ENCODE peak calls at places on chromosome 18, in six cellular contexts. W, Z, V, I, N and E are unnamed samples.

GRCh38 chr18:9720327-9720726 is 12.2 kb downstream of the RAB31 start:
- DNase-seq in W (no peak), Z (no peak), V (no peak), I (no peak), N (no peak), E (no peak)

GRCh38 chr18:21134895-21135294 is 23.3 kb upstream of the ROCK1 start:
- DNase-seq in W (no peak), Z (no peak), V (peak; percentile 7), I (no peak), N (no peak), E (no peak)

GRCh38 chr18:12079504-12080237 is 14.0 kb upstream of the ANKRD62 start:
- DNase-seq in W (no peak), Z (no peak), V (peak; percentile 30), I (no peak), N (no peak), E (no peak)

GRCh38 chr18:45320724-45321123 is 294.6 kb upstream of the SLC14A2 start:
- DNase-seq in W (peak; percentile 63), Z (no peak), V (no peak), I (no peak), N (peak; percentile 19), E (no peak)

GRCh38 chr18:58785171-58785805 is 79.4 kb upstream of the ZNF532 start:
- DNase-seq in W (peak; percentile 93), Z (no peak), V (peak; percentile 88), I (peak; percentile 49), N (peak; percentile 88), E (peak; percentile 56)

GRCh38 chr18:9741821-9742541 is 33.9 kb downstream of the RAB31 start:
- DNase-seq in W (peak; percentile 91), Z (no peak), V (no peak), I (peak; percentile 33), N (peak; percentile 85), E (peak; percentile 81)

GRCh38 chr18:12398625-12399024 is 9.1 kb upstream of the PRELID3A start:
- DNase-seq in W (no peak), Z (no peak), V (no peak), I (no peak), N (no peak), E (no peak)

GRCh38 chr18:71784777-71785176 is 759.4 kb downstream of the CBLN2 start:
- DNase-seq in W (peak; percentile 25), Z (no peak), V (no peak), I (no peak), N (no peak), E (no peak)

GRCh38 chr18:36672437-36673344 is 156.1 kb downstream of the TPGS2 start:
- DNase-seq in W (no peak), Z (no peak), V (peak; percentile 67), I (no peak), N (peak; percentile 45), E (no peak)

GRCh38 chr18:43277164-43277600 is at the start of gene SYT4:
- DNase-seq in W (peak; percentile 96), Z (peak; percentile 69), V (peak; percentile 7), I (peak; percentile 66), N (peak; percentile 78), E (peak; percentile 91)

GRCh38 chr18:74331404-74331803 is 15.8 kb downstream of the C18orf63 start:
- DNase-seq in W (peak; percentile 53), Z (no peak), V (peak; percentile 51), I (no peak), N (peak; percentile 54), E (no peak)

GRCh38 chr18:78727877-78728276 is 251.7 kb upstream of the SALL3 start:
- DNase-seq in W (no peak), Z (no peak), V (no peak), I (no peak), N (no peak), E (peak; percentile 10)

GRCh38 chr18:78510636-78511035 is 469.0 kb upstream of the SALL3 start:
- DNase-seq in W (no peak), Z (no peak), V (no peak), I (no peak), N (no peak), E (no peak)

GRCh38 chr18:62101236-62101635 is 85.6 kb downstream of the PIGN start:
- DNase-seq in W (no peak), Z (no peak), V (peak; percentile 61), I (no peak), N (no peak), E (no peak)

GRCh38 chr18:43830303-43830702 is 553.0 kb upstream of the SYT4 start:
- DNase-seq in W (no peak), Z (no peak), V (no peak), I (no peak), N (no peak), E (no peak)

GRCh38 chr18:55321268-55322175 is 266.5 kb downstream of the TCF4 start:
- DNase-seq in W (peak; percentile 93), Z (peak; percentile 78), V (peak; percentile 89), I (no peak), N (peak; percentile 93), E (peak; percentile 85)

GRCh38 chr18:76494181-76494540 is 881 bp downstream of the ZNF516 start:
- DNase-seq in W (peak; percentile 42), Z (peak; percentile 50), V (peak; percentile 43), I (no peak), N (peak; percentile 64), E (no peak)

GRCh38 chr18:76494541-76495403 is at the start of gene ZNF516:
- DNase-seq in W (peak; percentile 49), Z (peak; percentile 65), V (peak; percentile 34), I (no peak), N (peak; percentile 64), E (no peak)

GRCh38 chr18:76498064-76498463 is 3.0 kb upstream of the ZNF516 start:
- DNase-seq in W (no peak), Z (no peak), V (no peak), I (no peak), N (no peak), E (no peak)

GRCh38 chr18:76495435-76496199 is 575 bp upstream of the ZNF516 start:
- DNase-seq in W (peak; percentile 71), Z (peak; percentile 70), V (peak; percentile 65), I (no peak), N (peak; percentile 75), E (peak; percentile 70)

DNA sequence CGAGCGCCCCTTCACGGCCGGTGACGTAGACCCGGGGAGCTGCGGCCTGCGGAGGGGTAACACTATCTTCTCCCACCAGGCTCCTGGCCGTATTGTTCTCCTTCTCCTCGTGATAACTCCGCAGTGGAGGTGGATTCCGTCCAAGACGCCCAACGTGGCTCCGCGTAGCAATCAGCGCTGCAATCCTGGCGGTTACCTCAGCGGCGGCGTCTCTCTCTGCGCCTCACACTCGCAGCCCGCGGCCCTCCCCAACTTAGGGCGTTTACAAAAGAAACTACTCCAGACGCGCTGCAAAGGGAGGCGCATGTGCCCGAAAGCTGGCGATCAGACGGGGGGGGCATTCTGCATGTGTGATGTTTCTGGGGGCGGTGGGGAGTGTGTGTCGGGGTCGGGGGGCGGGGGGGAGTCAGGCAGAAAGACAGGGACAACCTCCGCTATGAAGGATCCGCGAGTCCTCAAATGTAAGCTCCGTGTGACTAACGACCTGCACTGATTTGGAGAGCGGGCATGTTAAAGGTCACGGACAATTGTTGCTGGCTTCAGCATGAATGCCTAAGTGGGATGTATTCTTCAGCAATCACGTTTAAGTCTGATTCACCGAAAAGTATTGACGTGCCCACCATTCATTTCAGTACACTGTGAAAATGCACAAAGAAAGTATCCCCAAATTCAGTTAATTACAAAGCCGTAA is 1.3 kb upstream of the ZNF516 start:
- DNase-seq in W (peak; percentile 79), Z (peak; percentile 70), V (peak; percentile 74), I (no peak), N (peak; percentile 79), E (peak; percentile 76)
- H4K8ac ChIP-seq in W (no peak overlapping the region), Z (no peak overlapping the region), V (peak overlapping the region; percentile 88), I (no peak overlapping the region), N (peak overlapping the region; percentile 83), E (no peak overlapping the region)

DNA sequence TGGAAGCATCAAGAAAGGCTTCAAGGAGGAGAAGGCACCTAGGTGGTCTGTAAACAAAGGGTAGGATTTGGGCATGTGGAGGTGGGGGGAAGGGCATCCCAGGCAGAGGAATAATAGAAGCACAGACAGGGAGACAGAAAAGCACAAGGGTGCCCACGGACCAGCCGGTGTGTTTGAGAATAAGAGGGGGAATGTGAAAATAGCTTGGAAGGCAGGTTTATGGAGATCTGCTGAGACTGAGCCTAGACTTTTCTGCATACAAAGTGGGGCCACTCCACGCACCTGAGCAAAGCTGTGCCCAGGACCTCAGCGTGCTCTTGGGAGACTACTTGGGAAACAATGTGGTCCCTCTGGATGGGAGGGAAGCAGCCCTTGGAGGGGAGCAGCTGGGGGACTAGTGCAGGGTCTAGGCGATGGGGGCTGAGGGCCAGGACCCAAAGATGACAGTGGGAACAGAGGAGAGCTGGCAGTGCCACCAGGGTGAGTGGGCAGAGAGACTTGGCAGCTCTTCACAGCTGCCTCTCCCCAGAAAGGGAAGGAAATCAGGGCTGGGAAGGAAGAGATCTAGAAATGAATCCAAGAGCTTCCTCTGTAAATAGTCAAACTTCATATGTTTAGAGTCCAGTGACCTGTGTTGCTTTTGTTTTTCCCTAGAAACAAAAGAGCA is 110.6 kb upstream of the SMAD7 start:
- DNase-seq in W (no peak), Z (no peak), V (no peak), I (no peak), N (no peak), E (no peak)
- H3K4me2 ChIP-seq in W (no peak overlapping the region), Z (no peak overlapping the region), V (no peak overlapping the region), I (no peak overlapping the region), N (no peak overlapping the region), E (no peak overlapping the region)

GRCh38 chr18:24136967-24137373 is 1.9 kb upstream of the CABYR start:
- DNase-seq in W (peak; percentile 55), Z (no peak), V (peak; percentile 62), I (no peak), N (peak; percentile 53), E (no peak)

GRCh38 chr18:24142376-24142775 is 3.5 kb downstream of the CABYR start:
- DNase-seq in W (no peak), Z (no peak), V (no peak), I (no peak), N (no peak), E (no peak)

GRCh38 chr18:24140697-24141096 is 1.8 kb downstream of the CABYR start:
- DNase-seq in W (no peak), Z (no peak), V (no peak), I (no peak), N (no peak), E (no peak)

GRCh38 chr18:24138281-24138883 is 480 bp upstream of the CABYR start:
- DNase-seq in W (no peak), Z (no peak), V (no peak), I (no peak), N (no peak), E (no peak)

GRCh38 chr18:24138884-24139616 is at the start of gene CABYR:
- DNase-seq in W (peak; percentile 96), Z (peak; percentile 79), V (peak; percentile 86), I (peak; percentile 93), N (peak; percentile 90), E (peak; percentile 95)
- H4K8ac ChIP-seq in W (no peak within 1 kb of the TSS), Z (no peak within 1 kb of the TSS), V (peak within 1 kb of the TSS; percentile 51), I (peak within 1 kb of the TSS; percentile 1), N (peak within 1 kb of the TSS; percentile 84), E (no peak within 1 kb of the TSS)

GRCh38 chr18:8366070-8366469 is 243.2 kb upstream of the RAB12 start:
- DNase-seq in W (no peak), Z (no peak), V (no peak), I (no peak), N (no peak), E (no peak)

GRCh38 chr18:8366656-8367055 is 242.6 kb upstream of the RAB12 start:
- DNase-seq in W (no peak), Z (no peak), V (no peak), I (no peak), N (no peak), E (peak; percentile 50)

GRCh38 chr18:8365528-8365927 is 243.7 kb upstream of the RAB12 start:
- DNase-seq in W (peak; percentile 43), Z (no peak), V (no peak), I (no peak), N (no peak), E (no peak)

GRCh38 chr18:8368490-8369217 is 240.6 kb upstream of the RAB12 start:
- DNase-seq in W (no peak), Z (no peak), V (peak; percentile 49), I (no peak), N (no peak), E (no peak)

GRCh38 chr18:8367217-8367988 is 241.8 kb upstream of the RAB12 start:
- DNase-seq in W (peak; percentile 80), Z (peak; percentile 58), V (no peak), I (peak; percentile 46), N (peak; percentile 12), E (peak; percentile 83)
- H3K4me2 ChIP-seq in W (peak overlapping the region; percentile 34), Z (peak overlapping the region; percentile 75), V (peak overlapping the region; percentile 78), I (peak overlapping the region; percentile 62), N (peak overlapping the region; percentile 68), E (peak overlapping the region; percentile 6)